ENCODE peak calls at places on chromosomes 2 and 18, in nine cellular contexts. One of them, this sample, is unnamed.

GRCh38 chr2:38740851-38741541 is 10.2 kb downstream of the SRSF7 start:
- DNase-seq in memory B cell: peak
- DNase-seq in MCF 10A: peak
- DNase-seq in BE2C: no peak
- DNase-seq in astrocyte of the spinal cord: peak
- DNase-seq in GM10248: no peak
- DNase-seq in SJSA1: no peak
- DNase-seq in GM12865: no peak
- DNase-seq in SW480: peak
- DNase-seq in this sample: peak

GRCh38 chr2:237702439-237703397 is 75.3 kb downstream of the LRRFIP1 start:
- DNase-seq in GM12865: no peak
- DNase-seq in SJSA1: peak
- DNase-seq in memory B cell: no peak
- DNase-seq in BE2C: peak
- DNase-seq in SW480: no peak
- DNase-seq in GM10248: no peak
- DNase-seq in MCF 10A: peak
- DNase-seq in astrocyte of the spinal cord: peak
- DNase-seq in this sample: peak

GRCh38 chr2:224366269-224366668 is 35.6 kb downstream of the FAM124B start:
- DNase-seq in GM10248: no peak
- DNase-seq in SW480: no peak
- DNase-seq in GM12865: no peak
- DNase-seq in SJSA1: no peak
- DNase-seq in MCF 10A: no peak
- DNase-seq in memory B cell: no peak
- DNase-seq in BE2C: no peak
- DNase-seq in astrocyte of the spinal cord: peak
- DNase-seq in this sample: no peak

GRCh38 chr2:237509905-237510304 is 22.9 kb downstream of the MLPH start:
- DNase-seq in BE2C: no peak
- DNase-seq in GM10248: no peak
- DNase-seq in SW480: no peak
- DNase-seq in MCF 10A: no peak
- DNase-seq in SJSA1: no peak
- DNase-seq in GM12865: no peak
- DNase-seq in astrocyte of the spinal cord: no peak
- DNase-seq in memory B cell: no peak
- DNase-seq in this sample: no peak

GRCh38 chr18:48975817-48976649 is 25.3 kb upstream of the SMAD7 start:
- DNase-seq in memory B cell: peak
- DNase-seq in GM10248: peak
- DNase-seq in SJSA1: peak
- DNase-seq in BE2C: peak
- DNase-seq in MCF 10A: peak
- DNase-seq in SW480: peak
- DNase-seq in GM12865: peak
- DNase-seq in astrocyte of the spinal cord: peak
- DNase-seq in this sample: peak

GRCh38 chr2:238256594-238257104 is 16.8 kb upstream of the HES6 start:
- DNase-seq in GM12865: peak
- DNase-seq in MCF 10A: peak
- DNase-seq in BE2C: peak
- DNase-seq in memory B cell: peak
- DNase-seq in GM10248: peak
- DNase-seq in SJSA1: peak
- DNase-seq in astrocyte of the spinal cord: peak
- DNase-seq in SW480: peak
- DNase-seq in this sample: peak

GRCh38 chr18:79385749-79386341 is 9.9 kb upstream of the NFATC1 start:
- DNase-seq in BE2C: no peak
- DNase-seq in SW480: no peak
- DNase-seq in memory B cell: no peak
- DNase-seq in GM12865: no peak
- DNase-seq in GM10248: no peak
- DNase-seq in MCF 10A: no peak
- DNase-seq in SJSA1: peak
- DNase-seq in astrocyte of the spinal cord: no peak
- DNase-seq in this sample: no peak

GRCh38 chr2:60439219-60439974 is 114.1 kb downstream of the BCL11A start:
- DNase-seq in astrocyte of the spinal cord: no peak
- DNase-seq in SJSA1: no peak
- DNase-seq in GM10248: peak
- DNase-seq in BE2C: peak
- DNase-seq in GM12865: peak
- DNase-seq in memory B cell: peak
- DNase-seq in SW480: no peak
- DNase-seq in MCF 10A: peak
- DNase-seq in this sample: peak

GRCh38 chr2:207111757-207112156 is 54.0 kb downstream of the KLF7 start:
- DNase-seq in SJSA1: no peak
- DNase-seq in MCF 10A: no peak
- DNase-seq in GM12865: no peak
- DNase-seq in BE2C: no peak
- DNase-seq in GM10248: no peak
- DNase-seq in SW480: no peak
- DNase-seq in astrocyte of the spinal cord: no peak
- DNase-seq in memory B cell: no peak
- DNase-seq in this sample: no peak

GRCh38 chr2:28658369-28658768 is 93.3 kb upstream of the PPP1CB start:
- DNase-seq in memory B cell: no peak
- DNase-seq in MCF 10A: peak
- DNase-seq in astrocyte of the spinal cord: peak
- DNase-seq in GM10248: no peak
- DNase-seq in SJSA1: no peak
- DNase-seq in GM12865: no peak
- DNase-seq in SW480: no peak
- DNase-seq in BE2C: no peak
- DNase-seq in this sample: no peak

GRCh38 chr2:26193578-26194231 is 20.8 kb downstream of the GAREM2 start:
- DNase-seq in astrocyte of the spinal cord: no peak
- DNase-seq in SJSA1: no peak
- DNase-seq in BE2C: no peak
- DNase-seq in memory B cell: no peak
- DNase-seq in MCF 10A: no peak
- DNase-seq in GM12865: no peak
- DNase-seq in GM10248: no peak
- DNase-seq in SW480: no peak
- DNase-seq in this sample: no peak

GRCh38 chr2:59900728-59901452 is 652.6 kb downstream of the BCL11A start:
- DNase-seq in astrocyte of the spinal cord: no peak
- DNase-seq in GM12865: no peak
- DNase-seq in SJSA1: no peak
- DNase-seq in SW480: no peak
- DNase-seq in BE2C: no peak
- DNase-seq in GM10248: no peak
- DNase-seq in MCF 10A: no peak
- DNase-seq in memory B cell: no peak
- DNase-seq in this sample: no peak

GRCh38 chr2:218568190-218569037 is at the start of the genes CNOT9 and USP37:
- DNase-seq in memory B cell: peak
- DNase-seq in GM12865: peak
- DNase-seq in SJSA1: peak
- DNase-seq in BE2C: peak
- DNase-seq in SW480: peak
- DNase-seq in MCF 10A: peak
- DNase-seq in GM10248: peak
- DNase-seq in astrocyte of the spinal cord: peak
- DNase-seq in this sample: peak

GRCh38 chr2:67790622-67791021 is 272.2 kb downstream of the C1D start:
- DNase-seq in GM10248: no peak
- DNase-seq in SJSA1: no peak
- DNase-seq in MCF 10A: peak
- DNase-seq in GM12865: no peak
- DNase-seq in memory B cell: no peak
- DNase-seq in astrocyte of the spinal cord: peak
- DNase-seq in SW480: peak
- DNase-seq in BE2C: no peak
- DNase-seq in this sample: no peak

GRCh38 chr2:36408198-36408703 is 52.7 kb downstream of the CRIM1 start:
- DNase-seq in GM10248: no peak
- DNase-seq in SW480: no peak
- DNase-seq in MCF 10A: no peak
- DNase-seq in memory B cell: no peak
- DNase-seq in astrocyte of the spinal cord: peak
- DNase-seq in GM12865: no peak
- DNase-seq in BE2C: no peak
- DNase-seq in SJSA1: peak
- DNase-seq in this sample: no peak

GRCh38 chr2:203359450-203359849 is 31.3 kb downstream of the ABI2 start:
- DNase-seq in BE2C: no peak
- DNase-seq in GM12865: no peak
- DNase-seq in GM10248: no peak
- DNase-seq in astrocyte of the spinal cord: no peak
- DNase-seq in SW480: no peak
- DNase-seq in MCF 10A: no peak
- DNase-seq in memory B cell: no peak
- DNase-seq in SJSA1: no peak
- DNase-seq in this sample: no peak

GRCh38 chr2:121501554-121501953 is 29.1 kb upstream of the RNU4ATAC start:
- DNase-seq in SW480: no peak
- DNase-seq in GM12865: no peak
- DNase-seq in MCF 10A: peak
- DNase-seq in memory B cell: no peak
- DNase-seq in GM10248: no peak
- DNase-seq in astrocyte of the spinal cord: peak
- DNase-seq in SJSA1: no peak
- DNase-seq in BE2C: no peak
- DNase-seq in this sample: no peak

GRCh38 chr2:157158111-157158510 is 99.4 kb upstream of the GALNT5 start:
- DNase-seq in astrocyte of the spinal cord: peak
- DNase-seq in SW480: no peak
- DNase-seq in memory B cell: no peak
- DNase-seq in MCF 10A: peak
- DNase-seq in GM10248: no peak
- DNase-seq in GM12865: no peak
- DNase-seq in SJSA1: no peak
- DNase-seq in BE2C: no peak
- DNase-seq in this sample: no peak

GRCh38 chr18:47246027-47246971 is 5.2 kb downstream of the SKOR2 start:
- DNase-seq in SW480: no peak
- DNase-seq in GM12865: no peak
- DNase-seq in SJSA1: no peak
- DNase-seq in MCF 10A: no peak
- DNase-seq in GM10248: no peak
- DNase-seq in memory B cell: no peak
- DNase-seq in astrocyte of the spinal cord: no peak
- DNase-seq in BE2C: no peak
- DNase-seq in this sample: no peak

GRCh38 chr2:113831156-113831555 is 58.7 kb upstream of the ACTR3 start:
- DNase-seq in SW480: peak
- DNase-seq in astrocyte of the spinal cord: peak
- DNase-seq in memory B cell: no peak
- DNase-seq in MCF 10A: peak
- DNase-seq in SJSA1: no peak
- DNase-seq in GM10248: no peak
- DNase-seq in GM12865: no peak
- DNase-seq in BE2C: no peak
- DNase-seq in this sample: no peak

GRCh38 chr2:109185338-109185737 is 56.3 kb downstream of the SH3RF3 start:
- DNase-seq in BE2C: no peak
- DNase-seq in SW480: peak
- DNase-seq in GM10248: no peak
- DNase-seq in GM12865: no peak
- DNase-seq in astrocyte of the spinal cord: peak
- DNase-seq in memory B cell: no peak
- DNase-seq in MCF 10A: peak
- DNase-seq in SJSA1: no peak
- DNase-seq in this sample: no peak

GRCh38 chr2:115165529-115166109 is 723.2 kb downstream of the DPP10 start:
- DNase-seq in astrocyte of the spinal cord: peak
- DNase-seq in SW480: peak
- DNase-seq in BE2C: no peak
- DNase-seq in memory B cell: no peak
- DNase-seq in GM12865: peak
- DNase-seq in SJSA1: no peak
- DNase-seq in GM10248: peak
- DNase-seq in MCF 10A: peak
- DNase-seq in this sample: no peak

GRCh38 chr2:20573611-20574422 is 77.1 kb downstream of the HS1BP3 start:
- DNase-seq in astrocyte of the spinal cord: peak
- DNase-seq in GM10248: no peak
- DNase-seq in memory B cell: no peak
- DNase-seq in GM12865: no peak
- DNase-seq in SW480: no peak
- DNase-seq in BE2C: peak
- DNase-seq in SJSA1: no peak
- DNase-seq in MCF 10A: no peak
- DNase-seq in this sample: no peak

GRCh38 chr2:172052000-172052983 is 33.0 kb upstream of the DLX1 start:
- DNase-seq in BE2C: no peak
- DNase-seq in SW480: no peak
- DNase-seq in GM12865: no peak
- DNase-seq in memory B cell: no peak
- DNase-seq in MCF 10A: peak
- DNase-seq in astrocyte of the spinal cord: peak
- DNase-seq in GM10248: peak
- DNase-seq in SJSA1: no peak
- DNase-seq in this sample: no peak

GRCh38 chr18:27903906-27904305 is 273.0 kb downstream of the CDH2 start:
- DNase-seq in astrocyte of the spinal cord: no peak
- DNase-seq in BE2C: no peak
- DNase-seq in MCF 10A: no peak
- DNase-seq in memory B cell: no peak
- DNase-seq in GM10248: no peak
- DNase-seq in SW480: no peak
- DNase-seq in SJSA1: no peak
- DNase-seq in GM12865: no peak
- DNase-seq in this sample: no peak

GRCh38 chr18:36284671-36285295 is 12.7 kb upstream of the FHOD3 start:
- DNase-seq in astrocyte of the spinal cord: peak
- DNase-seq in GM12865: peak
- DNase-seq in SW480: peak
- DNase-seq in memory B cell: peak
- DNase-seq in SJSA1: no peak
- DNase-seq in MCF 10A: peak
- DNase-seq in GM10248: peak
- DNase-seq in BE2C: peak
- DNase-seq in this sample: peak

GRCh38 chr18:38330573-38330972 is 765.0 kb upstream of the CELF4 start:
- DNase-seq in BE2C: no peak
- DNase-seq in GM12865: peak
- DNase-seq in memory B cell: no peak
- DNase-seq in astrocyte of the spinal cord: no peak
- DNase-seq in MCF 10A: no peak
- DNase-seq in SJSA1: no peak
- DNase-seq in GM10248: no peak
- DNase-seq in SW480: peak
- DNase-seq in this sample: no peak

GRCh38 chr2:240299710-240300068 is 135.8 kb upstream of the GPC1 start:
- DNase-seq in GM10248: no peak
- DNase-seq in BE2C: no peak
- DNase-seq in GM12865: no peak
- DNase-seq in astrocyte of the spinal cord: peak
- DNase-seq in MCF 10A: no peak
- DNase-seq in SJSA1: no peak
- DNase-seq in memory B cell: no peak
- DNase-seq in SW480: no peak
- DNase-seq in this sample: peak

GRCh38 chr2:168550670-168551069 is 94.6 kb downstream of the CERS6 start:
- DNase-seq in astrocyte of the spinal cord: no peak
- DNase-seq in memory B cell: no peak
- DNase-seq in BE2C: no peak
- DNase-seq in MCF 10A: no peak
- DNase-seq in SJSA1: no peak
- DNase-seq in GM10248: no peak
- DNase-seq in SW480: no peak
- DNase-seq in GM12865: no peak
- DNase-seq in this sample: no peak

GRCh38 chr2:227860116-227860724 is 11.2 kb upstream of the DAW1 start:
- DNase-seq in GM12865: no peak
- DNase-seq in SJSA1: no peak
- DNase-seq in BE2C: no peak
- DNase-seq in GM10248: no peak
- DNase-seq in MCF 10A: no peak
- DNase-seq in SW480: no peak
- DNase-seq in memory B cell: no peak
- DNase-seq in astrocyte of the spinal cord: no peak
- DNase-seq in this sample: no peak

GRCh38 chr2:48315847-48316194 is 214.1 kb upstream of the STON1 start:
- DNase-seq in GM12865: peak
- DNase-seq in MCF 10A: peak
- DNase-seq in BE2C: peak
- DNase-seq in GM10248: peak
- DNase-seq in astrocyte of the spinal cord: no peak
- DNase-seq in memory B cell: no peak
- DNase-seq in SW480: peak
- DNase-seq in SJSA1: no peak
- DNase-seq in this sample: no peak